ENCODE peak calls at places on chromosome 18, in ten cellular contexts. K is foreskin fibroblast; C is non-pigmented ciliary epithelial cell; U is GM20000; J is activated CD8-positive, alpha-beta memory T cell treated with anti-CD3 and anti-CD28 coated beads, Interleukin-2, amount 10 ng/mL, durations not matched to agents 7 days and 5 days; M is stimulated activated CD4-positive, alpha-beta T cell treated with anti-CD3 and anti-CD28 coated beads, TNF-alpha, amount 100 ng/mL, for 1 hour; S is stimulated activated CD8-positive, alpha-beta memory T cell treated with anti-CD3 and anti-CD28 coated beads, Interleukin-4, amount 100 ng/mL, for 4 hours; A is neuronal stem cell; I is NCI-H1092 treated with DMSO at 0.1 percent for 48 hours; O is H4. G is an unnamed sample.

GRCh38 chr18:11074879-11075278 is 74.5 kb downstream of the PIEZO2 start:
- DNase-seq in M (no peak), A (no peak), J (no peak), U (no peak), O (peak), S (no peak), K (no peak), I (peak), C (no peak), G (no peak)

GRCh38 chr18:62883937-62884735 is 168.8 kb downstream of the PHLPP1 start:
- DNase-seq in M (no peak), S (no peak), K (no peak), O (no peak), J (no peak), C (no peak), I (no peak), A (no peak), U (no peak), G (no peak)

GRCh38 chr18:2906522-2907458 is 60.0 kb downstream of the EMILIN2 start:
- DNase-seq in C (no peak), U (peak), J (peak), O (no peak), I (no peak), S (no peak), A (no peak), K (no peak), M (no peak), G (peak)

GRCh38 chr18:9280854-9281253 is 53.7 kb upstream of the TWSG1 start:
- DNase-seq in C (no peak), O (no peak), A (no peak), S (no peak), J (no peak), M (no peak), I (no peak), K (no peak), U (no peak), G (no peak)

GRCh38 chr18:27844416-27844792 is 332.5 kb downstream of the CDH2 start:
- DNase-seq in I (no peak), J (no peak), K (peak), S (no peak), A (no peak), M (no peak), O (peak), C (peak), U (no peak), G (no peak)

GRCh38 chr18:23963443-23964185 is 50.9 kb upstream of the TTC39C start:
- DNase-seq in I (peak), K (no peak), U (no peak), O (no peak), S (no peak), A (no peak), C (no peak), J (no peak), M (no peak), G (no peak)

GRCh38 chr18:666628-667027 is 9.2 kb downstream of the TYMS start:
- DNase-seq in C (no peak), J (no peak), A (no peak), O (no peak), M (no peak), I (no peak), U (no peak), S (no peak), K (no peak), G (no peak)

GRCh38 chr18:74731097-74731496 is 133.4 kb downstream of the ZNF407 start:
- DNase-seq in S (no peak), U (no peak), O (no peak), M (no peak), J (no peak), K (peak), A (no peak), I (no peak), C (peak), G (peak)

GRCh38 chr18:67525328-67526110 is 9.0 kb upstream of the DSEL start:
- DNase-seq in O (peak), M (no peak), U (no peak), A (peak), S (no peak), K (peak), C (peak), I (no peak), J (no peak), G (peak)

GRCh38 chr18:61929881-61930640 is 37.3 kb upstream of the RNF152 start:
- DNase-seq in J (no peak), K (no peak), C (no peak), I (peak), O (no peak), S (no peak), M (no peak), U (no peak), A (no peak), G (no peak)

GRCh38 chr18:9648431-9649163 is 34.2 kb upstream of the PPP4R1 start:
- DNase-seq in C (no peak), A (no peak), J (no peak), K (no peak), O (no peak), U (peak), S (no peak), M (no peak), I (no peak), G (no peak)

GRCh38 chr18:2108581-2108980 is 462.7 kb downstream of the METTL4 start:
- DNase-seq in U (no peak), I (no peak), A (no peak), C (no peak), S (no peak), O (peak), J (no peak), M (no peak), K (no peak), G (no peak)

GRCh38 chr18:26386421-26386820 is 160.2 kb downstream of the TAF4B start:
- DNase-seq in K (no peak), M (no peak), S (no peak), A (no peak), O (no peak), I (no peak), C (no peak), J (no peak), U (no peak), G (no peak)

GRCh38 chr18:11859903-11860407 is 8.7 kb downstream of the CHMP1B start:
- DNase-seq in U (no peak), K (peak), O (peak), I (no peak), M (no peak), C (peak), A (no peak), J (no peak), S (no peak), G (peak)

GRCh38 chr18:9366126-9366714 is 31.6 kb downstream of the TWSG1 start:
- DNase-seq in C (peak), J (no peak), O (no peak), U (no peak), K (peak), A (peak), M (no peak), I (peak), S (no peak), G (no peak)

GRCh38 chr18:23819005-23819404 is 129.8 kb downstream of the LAMA3 start:
- DNase-seq in M (no peak), A (no peak), S (no peak), K (no peak), O (no peak), C (no peak), J (no peak), U (no peak), I (no peak), G (no peak)

GRCh38 chr18:13296868-13297574 is 78.5 kb downstream of the LDLRAD4 start:
- DNase-seq in A (no peak), C (no peak), M (no peak), K (no peak), O (no peak), J (no peak), U (no peak), I (no peak), S (no peak), G (no peak)

GRCh38 chr18:11500153-11501122 is 109.0 kb upstream of the SLC35G4 start:
- DNase-seq in U (no peak), I (no peak), S (no peak), O (peak), K (peak), C (peak), J (no peak), A (no peak), M (no peak), G (peak)

GRCh38 chr18:34942975-34943374 is 98.2 kb upstream of the MAPRE2 start:
- DNase-seq in O (no peak), A (no peak), K (no peak), J (no peak), U (no peak), I (no peak), M (no peak), C (no peak), S (no peak), G (no peak)

GRCh38 chr18:61107107-61107506 is 226.1 kb upstream of the CDH20 start:
- DNase-seq in O (no peak), I (no peak), U (no peak), S (no peak), J (no peak), K (no peak), C (no peak), A (no peak), M (no peak), G (no peak)

GRCh38 chr18:26436176-26437031 is 111.9 kb downstream of the KCTD1 start:
- DNase-seq in I (no peak), U (no peak), S (no peak), C (no peak), A (no peak), M (no peak), J (no peak), K (peak), O (peak), G (no peak)

GRCh38 chr18:49747876-49748275 is 65.5 kb downstream of the ACAA2 start:
- DNase-seq in M (no peak), C (no peak), O (no peak), J (no peak), S (no peak), K (no peak), A (no peak), U (no peak), I (no peak), G (no peak)

GRCh38 chr18:47100214-47100831 is 50.0 kb downstream of the HDHD2 start:
- DNase-seq in M (peak), J (peak), I (peak), C (no peak), O (peak), K (peak), S (peak), A (peak), U (peak), G (peak)

GRCh38 chr18:3486514-3486913 is 36.5 kb downstream of the TGIF1 start:
- DNase-seq in K (no peak), U (no peak), S (no peak), J (peak), I (no peak), A (no peak), M (no peak), C (no peak), O (no peak), G (no peak)

GRCh38 chr18:74197705-74198341 is 49.5 kb downstream of the TIMM21 start:
- DNase-seq in A (no peak), K (no peak), I (no peak), O (no peak), S (no peak), J (no peak), C (no peak), U (no peak), M (no peak), G (no peak)

GRCh38 chr18:9506046-9506792 is 30.9 kb downstream of the RALBP1 start:
- DNase-seq in O (peak), M (no peak), I (peak), U (no peak), C (no peak), J (no peak), A (no peak), K (no peak), S (no peak), G (no peak)

GRCh38 chr18:44392933-44393332 is 287.8 kb upstream of the SETBP1 start:
- DNase-seq in K (no peak), A (peak), C (no peak), M (no peak), J (no peak), O (no peak), I (no peak), S (no peak), U (no peak), G (no peak)

GRCh38 chr18:77062518-77063003 is 70.0 kb downstream of the MBP start:
- DNase-seq in M (peak), U (peak), I (no peak), S (no peak), J (peak), O (no peak), A (no peak), K (no peak), C (peak), G (no peak)

GRCh38 chr18:11050966-11051365 is 98.4 kb downstream of the PIEZO2 start:
- DNase-seq in S (no peak), U (no peak), K (no peak), M (no peak), A (no peak), C (no peak), O (no peak), I (no peak), J (no peak), G (no peak)

GRCh38 chr18:43965691-43966090 is 688.4 kb upstream of the SYT4 start:
- DNase-seq in M (no peak), A (no peak), I (no peak), O (no peak), K (no peak), C (no peak), S (no peak), J (no peak), U (no peak), G (no peak)

GRCh38 chr18:55780591-55781071 is 192.6 kb upstream of the TCF4 start:
- DNase-seq in S (no peak), U (peak), K (peak), J (no peak), A (no peak), M (no peak), I (no peak), C (no peak), O (no peak), G (peak)

GRCh38 chr18:49668583-49669290 is 106.9 kb downstream of the LIPG start:
- DNase-seq in J (no peak), A (peak), K (no peak), C (no peak), M (no peak), S (no peak), I (peak), U (no peak), O (peak), G (no peak)

GRCh38 chr18:76610933-76611749 is 116.1 kb upstream of the ZNF516 start:
- DNase-seq in A (no peak), J (no peak), M (no peak), S (no peak), U (no peak), I (peak), K (no peak), O (no peak), C (no peak), G (no peak)